ENCODE peak calls at places on chromosomes 5 and 9, in six cellular contexts. G, V, D, W, S and N are unnamed samples.
A peak's percentile ranks its signal among the peaks of the same experiment; 100 is the strongest.

GRCh38 chr5:78586251-78586650 is 62.3 kb downstream of the LHFPL2 start:
- DNase-seq in G (no peak), V (no peak), D (peak; percentile 100), W (no peak), S (peak; percentile 92), N (no peak)

GRCh38 chr5:58327289-58327688 is 132.6 kb downstream of the PLK2 start:
- DNase-seq in G (no peak), V (no peak), D (no peak), W (no peak), S (no peak), N (no peak)

GRCh38 chr5:136435951-136436544 is 70.7 kb upstream of the TRPC7 start:
- DNase-seq in G (no peak), V (no peak), D (no peak), W (no peak), S (no peak), N (no peak)

GRCh38 chr5:122965111-122965510 is 71.4 kb downstream of the PPIC start:
- DNase-seq in G (no peak), V (no peak), D (no peak), W (no peak), S (no peak), N (no peak)

GRCh38 chr9:68560131-68560844 is 19.6 kb upstream of the TMEM252 start:
- DNase-seq in G (peak; percentile 66), V (no peak), D (peak; percentile 6), W (no peak), S (no peak), N (peak; percentile 32)

GRCh38 chr5:32707394-32707997 is 3.6 kb upstream of the NPR3 start:
- DNase-seq in G (no peak), V (no peak), D (peak; percentile 34), W (no peak), S (peak; percentile 28), N (no peak)

GRCh38 chr5:96079075-96079474 is 117.4 kb upstream of the ELL2 start:
- DNase-seq in G (no peak), V (no peak), D (peak; percentile 96), W (no peak), S (peak; percentile 81), N (no peak)

GRCh38 chr9:131125288-131126058 is at the start of gene NUP214:
- DNase-seq in G (peak; percentile 100), V (peak; percentile 99), D (peak; percentile 96), W (peak; percentile 98), S (peak; percentile 92), N (peak; percentile 98)

GRCh38 chr5:154479160-154479943 is 1.3 kb upstream of the HAND1 start:
- DNase-seq in G (no peak), V (no peak), D (no peak), W (no peak), S (no peak), N (no peak)

GRCh38 chr9:101628173-101628572 is 33.4 kb upstream of the PPP3R2 start:
- DNase-seq in G (no peak), V (no peak), D (no peak), W (no peak), S (no peak), N (no peak)

GRCh38 chr5:38673671-38674071 is 117.2 kb upstream of the LIFR start:
- DNase-seq in G (no peak), V (no peak), D (no peak), W (no peak), S (no peak), N (no peak)

GRCh38 chr5:167720676-167721260 is 570.7 kb upstream of the WWC1 start:
- DNase-seq in G (no peak), V (no peak), D (peak; percentile 85), W (no peak), S (no peak), N (no peak)

GRCh38 chr9:136349546-136349945 is 14.0 kb downstream of the DNLZ start:
- DNase-seq in G (no peak), V (no peak), D (no peak), W (no peak), S (no peak), N (no peak)

GRCh38 chr5:157575096-157575872 is at the start of gene ADAM19:
- DNase-seq in G (peak; percentile 65), V (peak; percentile 76), D (peak; percentile 74), W (no peak), S (peak; percentile 25), N (peak; percentile 68)

GRCh38 chr9:119811030-119811429 is 441.8 kb upstream of the BRINP1 start:
- DNase-seq in G (no peak), V (peak; percentile 62), D (peak; percentile 85), W (no peak), S (peak; percentile 58), N (no peak)

GRCh38 chr9:108569624-108570023 is 286.2 kb downstream of the ACTL7B start:
- DNase-seq in G (no peak), V (no peak), D (peak; percentile 52), W (no peak), S (no peak), N (no peak)

GRCh38 chr5:145937432-145938250 is 1.3 kb downstream of the SH3RF2 start:
- DNase-seq in G (no peak), V (no peak), D (peak; percentile 85), W (no peak), S (peak; percentile 93), N (peak; percentile 17)

GRCh38 chr9:136748656-136749551 is 579 bp upstream of the LCN6 start:
- DNase-seq in G (no peak), V (no peak), D (no peak), W (no peak), S (no peak), N (no peak)

GRCh38 chr5:160382361-160382760 is 11.9 kb upstream of the C1QTNF2 start:
- DNase-seq in G (no peak), V (no peak), D (no peak), W (no peak), S (no peak), N (no peak)

GRCh38 chr5:6705088-6705487 is 8.1 kb upstream of the TENT4A start:
- DNase-seq in G (no peak), V (no peak), D (peak; percentile 60), W (no peak), S (no peak), N (peak; percentile 50)

GRCh38 chr5:79856456-79857055 is 134.5 kb downstream of the MTX3 start:
- DNase-seq in G (no peak), V (no peak), D (no peak), W (no peak), S (no peak), N (no peak)

GRCh38 chr9:131046581-131047202 is 37.7 kb downstream of the LAMC3 start:
- DNase-seq in G (peak; percentile 78), V (no peak), D (peak; percentile 44), W (peak; percentile 72), S (peak; percentile 34), N (peak; percentile 72)

GRCh38 chr5:111935022-111935421 is 178.0 kb upstream of the NREP start:
- DNase-seq in G (no peak), V (no peak), D (no peak), W (no peak), S (no peak), N (no peak)

GRCh38 chr9:136300016-136300415 is 3.9 kb downstream of the CCDC187 start:
- DNase-seq in G (no peak), V (no peak), D (no peak), W (no peak), S (no peak), N (no peak)

GRCh38 chr9:96333958-96334357 is 32.0 kb upstream of the HSD17B3 start:
- DNase-seq in G (no peak), V (no peak), D (no peak), W (no peak), S (no peak), N (no peak)

GRCh38 chr9:78437721-78438610 is 141.0 kb downstream of the PSAT1 start:
- DNase-seq in G (no peak), V (no peak), D (no peak), W (no peak), S (no peak), N (no peak)

GRCh38 chr5:148928141-148928540 is 101.7 kb downstream of the ADRB2 start:
- DNase-seq in G (no peak), V (no peak), D (peak; percentile 40), W (no peak), S (no peak), N (no peak)

GRCh38 chr5:158174918-158175663 is 316.1 kb upstream of the CLINT1 start:
- DNase-seq in G (peak; percentile 68), V (peak; percentile 82), D (peak; percentile 43), W (peak; percentile 43), S (peak; percentile 9), N (peak; percentile 40)

GRCh38 chr9:33690156-33690908 is 105.0 kb upstream of the PRSS3 start:
- DNase-seq in G (no peak), V (no peak), D (no peak), W (no peak), S (no peak), N (no peak)

GRCh38 chr9:78963911-78964310 is 607.9 kb upstream of the TLE4 start:
- DNase-seq in G (no peak), V (no peak), D (no peak), W (no peak), S (no peak), N (no peak)

GRCh38 chr5:181205735-181206401 is 872 bp upstream of the TRIM7 start:
- DNase-seq in G (peak; percentile 43), V (no peak), D (peak; percentile 39), W (no peak), S (no peak), N (no peak)

GRCh38 chr5:165086424-165086823 is 1581.0 kb downstream of the MAT2B start:
- DNase-seq in G (no peak), V (no peak), D (no peak), W (no peak), S (no peak), N (no peak)

GRCh38 chr5:154402611-154403010 is 43.2 kb upstream of the SAP30L start:
- DNase-seq in G (no peak), V (no peak), D (no peak), W (no peak), S (peak; percentile 7), N (no peak)

GRCh38 chr9:10265102-10265708 is 347.6 kb downstream of the PTPRD start:
- DNase-seq in G (no peak), V (no peak), D (peak; percentile 87), W (no peak), S (peak; percentile 58), N (no peak)

GRCh38 chr5:145988993-145989392 is 52.6 kb downstream of the SH3RF2 start:
- DNase-seq in G (no peak), V (no peak), D (no peak), W (no peak), S (no peak), N (no peak)

GRCh38 chr5:180090769-180091546 is 19.4 kb upstream of the RNF130 start:
- DNase-seq in G (peak; percentile 37), V (peak; percentile 56), D (peak; percentile 36), W (no peak), S (peak; percentile 31), N (no peak)